ENCODE peak calls at places on chromosome 13, in ten cellular contexts. One of them, this sample, is unnamed.
A peak's percentile ranks its signal among the peaks of the same experiment; 100 is the strongest.

GRCh38 chr13:113297370-113297871 is 382 bp downstream of the LAMP1 start:
- DNase-seq in HEK293T: peak; percentile 9
- DNase-seq in stimulated activated CD4-positive, alpha-beta T cell treated with anti-CD3 and anti-CD28 coated beads, Interleukin-4, amount 100 ng/mL, for 48 hours: peak; percentile 31
- DNase-seq in stimulated activated naive CD4-positive, alpha-beta T cell treated with Interleukin-2 at 50 U/mL for 16 hours: peak; percentile 47
- DNase-seq in HT-29: no peak
- DNase-seq in NCI-H774: no peak
- DNase-seq in mucosa of gallbladder: no peak
- DNase-seq in mesendoderm: peak; percentile 39
- DNase-seq in stimulated activated CD8-positive, alpha-beta memory T cell treated with anti-CD3 and anti-CD28 coated beads, Interleukin-12 subunit alpha, Interleukin-12 subunit beta, amount 100 ng/mL, for 4 hours: peak; percentile 38
- DNase-seq in dermis blood vessel endothelial cell: peak; percentile 43
- DNase-seq in this sample: no peak

GRCh38 chr13:21354721-21355120 is 104.4 kb downstream of the ZDHHC20 start:
- DNase-seq in HEK293T: no peak
- DNase-seq in stimulated activated CD4-positive, alpha-beta T cell treated with anti-CD3 and anti-CD28 coated beads, Interleukin-4, amount 100 ng/mL, for 48 hours: no peak
- DNase-seq in stimulated activated naive CD4-positive, alpha-beta T cell treated with Interleukin-2 at 50 U/mL for 16 hours: no peak
- DNase-seq in HT-29: no peak
- DNase-seq in NCI-H774: no peak
- DNase-seq in mucosa of gallbladder: no peak
- DNase-seq in mesendoderm: no peak
- DNase-seq in stimulated activated CD8-positive, alpha-beta memory T cell treated with anti-CD3 and anti-CD28 coated beads, Interleukin-12 subunit alpha, Interleukin-12 subunit beta, amount 100 ng/mL, for 4 hours: no peak
- DNase-seq in dermis blood vessel endothelial cell: no peak
- DNase-seq in this sample: no peak

GRCh38 chr13:112843392-112844250 is 125.4 kb upstream of the MCF2L start:
- DNase-seq in HEK293T: no peak
- DNase-seq in stimulated activated CD4-positive, alpha-beta T cell treated with anti-CD3 and anti-CD28 coated beads, Interleukin-4, amount 100 ng/mL, for 48 hours: no peak
- DNase-seq in stimulated activated naive CD4-positive, alpha-beta T cell treated with Interleukin-2 at 50 U/mL for 16 hours: no peak
- DNase-seq in HT-29: no peak
- DNase-seq in NCI-H774: no peak
- DNase-seq in mucosa of gallbladder: no peak
- DNase-seq in mesendoderm: no peak
- DNase-seq in stimulated activated CD8-positive, alpha-beta memory T cell treated with anti-CD3 and anti-CD28 coated beads, Interleukin-12 subunit alpha, Interleukin-12 subunit beta, amount 100 ng/mL, for 4 hours: no peak
- DNase-seq in dermis blood vessel endothelial cell: no peak
- DNase-seq in this sample: no peak

GRCh38 chr13:42174344-42175162 is 97.4 kb upstream of the AKAP11 start:
- DNase-seq in HEK293T: no peak
- DNase-seq in stimulated activated CD4-positive, alpha-beta T cell treated with anti-CD3 and anti-CD28 coated beads, Interleukin-4, amount 100 ng/mL, for 48 hours: no peak
- DNase-seq in stimulated activated naive CD4-positive, alpha-beta T cell treated with Interleukin-2 at 50 U/mL for 16 hours: no peak
- DNase-seq in HT-29: no peak
- DNase-seq in NCI-H774: no peak
- DNase-seq in mucosa of gallbladder: peak; percentile 14
- DNase-seq in mesendoderm: peak; percentile 63
- DNase-seq in stimulated activated CD8-positive, alpha-beta memory T cell treated with anti-CD3 and anti-CD28 coated beads, Interleukin-12 subunit alpha, Interleukin-12 subunit beta, amount 100 ng/mL, for 4 hours: no peak
- DNase-seq in dermis blood vessel endothelial cell: peak; percentile 4
- DNase-seq in this sample: no peak

GRCh38 chr13:76822691-76823267 is 63.4 kb downstream of the KCTD12 start:
- DNase-seq in HEK293T: no peak
- DNase-seq in stimulated activated CD4-positive, alpha-beta T cell treated with anti-CD3 and anti-CD28 coated beads, Interleukin-4, amount 100 ng/mL, for 48 hours: no peak
- DNase-seq in stimulated activated naive CD4-positive, alpha-beta T cell treated with Interleukin-2 at 50 U/mL for 16 hours: no peak
- DNase-seq in HT-29: peak; percentile 24
- DNase-seq in NCI-H774: no peak
- DNase-seq in mucosa of gallbladder: peak; percentile 16
- DNase-seq in mesendoderm: peak; percentile 42
- DNase-seq in stimulated activated CD8-positive, alpha-beta memory T cell treated with anti-CD3 and anti-CD28 coated beads, Interleukin-12 subunit alpha, Interleukin-12 subunit beta, amount 100 ng/mL, for 4 hours: no peak
- DNase-seq in dermis blood vessel endothelial cell: peak; percentile 83
- DNase-seq in this sample: no peak

GRCh38 chr13:88544836-88545235 is 873.7 kb downstream of the SLITRK5 start:
- DNase-seq in HEK293T: no peak
- DNase-seq in stimulated activated CD4-positive, alpha-beta T cell treated with anti-CD3 and anti-CD28 coated beads, Interleukin-4, amount 100 ng/mL, for 48 hours: no peak
- DNase-seq in stimulated activated naive CD4-positive, alpha-beta T cell treated with Interleukin-2 at 50 U/mL for 16 hours: no peak
- DNase-seq in HT-29: no peak
- DNase-seq in NCI-H774: no peak
- DNase-seq in mucosa of gallbladder: no peak
- DNase-seq in mesendoderm: no peak
- DNase-seq in stimulated activated CD8-positive, alpha-beta memory T cell treated with anti-CD3 and anti-CD28 coated beads, Interleukin-12 subunit alpha, Interleukin-12 subunit beta, amount 100 ng/mL, for 4 hours: no peak
- DNase-seq in dermis blood vessel endothelial cell: no peak
- DNase-seq in this sample: no peak

GRCh38 chr13:102799544-102800144 is 725 bp downstream of the BIVM start:
- DNase-seq in HEK293T: peak; percentile 7
- DNase-seq in stimulated activated CD4-positive, alpha-beta T cell treated with anti-CD3 and anti-CD28 coated beads, Interleukin-4, amount 100 ng/mL, for 48 hours: no peak
- DNase-seq in stimulated activated naive CD4-positive, alpha-beta T cell treated with Interleukin-2 at 50 U/mL for 16 hours: no peak
- DNase-seq in HT-29: peak; percentile 12
- DNase-seq in NCI-H774: peak; percentile 33
- DNase-seq in mucosa of gallbladder: no peak
- DNase-seq in mesendoderm: peak; percentile 25
- DNase-seq in stimulated activated CD8-positive, alpha-beta memory T cell treated with anti-CD3 and anti-CD28 coated beads, Interleukin-12 subunit alpha, Interleukin-12 subunit beta, amount 100 ng/mL, for 4 hours: no peak
- DNase-seq in dermis blood vessel endothelial cell: peak; percentile 43
- DNase-seq in this sample: peak; percentile 32

GRCh38 chr13:80376554-80376953 is 35.6 kb upstream of the SPRY2 start:
- DNase-seq in HEK293T: no peak
- DNase-seq in stimulated activated CD4-positive, alpha-beta T cell treated with anti-CD3 and anti-CD28 coated beads, Interleukin-4, amount 100 ng/mL, for 48 hours: no peak
- DNase-seq in stimulated activated naive CD4-positive, alpha-beta T cell treated with Interleukin-2 at 50 U/mL for 16 hours: no peak
- DNase-seq in HT-29: no peak
- DNase-seq in NCI-H774: no peak
- DNase-seq in mucosa of gallbladder: no peak
- DNase-seq in mesendoderm: no peak
- DNase-seq in stimulated activated CD8-positive, alpha-beta memory T cell treated with anti-CD3 and anti-CD28 coated beads, Interleukin-12 subunit alpha, Interleukin-12 subunit beta, amount 100 ng/mL, for 4 hours: no peak
- DNase-seq in dermis blood vessel endothelial cell: no peak
- DNase-seq in this sample: no peak

GRCh38 chr13:40581277-40581579 is 85.2 kb downstream of the FOXO1 start:
- DNase-seq in HEK293T: no peak
- DNase-seq in stimulated activated CD4-positive, alpha-beta T cell treated with anti-CD3 and anti-CD28 coated beads, Interleukin-4, amount 100 ng/mL, for 48 hours: no peak
- DNase-seq in stimulated activated naive CD4-positive, alpha-beta T cell treated with Interleukin-2 at 50 U/mL for 16 hours: no peak
- DNase-seq in HT-29: no peak
- DNase-seq in NCI-H774: no peak
- DNase-seq in mucosa of gallbladder: no peak
- DNase-seq in mesendoderm: no peak
- DNase-seq in stimulated activated CD8-positive, alpha-beta memory T cell treated with anti-CD3 and anti-CD28 coated beads, Interleukin-12 subunit alpha, Interleukin-12 subunit beta, amount 100 ng/mL, for 4 hours: no peak
- DNase-seq in dermis blood vessel endothelial cell: no peak
- DNase-seq in this sample: no peak

GRCh38 chr13:30364876-30365275 is 57.4 kb upstream of the UBE2L5 start:
- DNase-seq in HEK293T: no peak
- DNase-seq in stimulated activated CD4-positive, alpha-beta T cell treated with anti-CD3 and anti-CD28 coated beads, Interleukin-4, amount 100 ng/mL, for 48 hours: no peak
- DNase-seq in stimulated activated naive CD4-positive, alpha-beta T cell treated with Interleukin-2 at 50 U/mL for 16 hours: no peak
- DNase-seq in HT-29: no peak
- DNase-seq in NCI-H774: no peak
- DNase-seq in mucosa of gallbladder: no peak
- DNase-seq in mesendoderm: peak; percentile 53
- DNase-seq in stimulated activated CD8-positive, alpha-beta memory T cell treated with anti-CD3 and anti-CD28 coated beads, Interleukin-12 subunit alpha, Interleukin-12 subunit beta, amount 100 ng/mL, for 4 hours: no peak
- DNase-seq in dermis blood vessel endothelial cell: peak; percentile 95
- DNase-seq in this sample: no peak

GRCh38 chr13:41411536-41411935 is 45.8 kb upstream of the RGCC start:
- DNase-seq in HEK293T: peak; percentile 17
- DNase-seq in stimulated activated CD4-positive, alpha-beta T cell treated with anti-CD3 and anti-CD28 coated beads, Interleukin-4, amount 100 ng/mL, for 48 hours: no peak
- DNase-seq in stimulated activated naive CD4-positive, alpha-beta T cell treated with Interleukin-2 at 50 U/mL for 16 hours: no peak
- DNase-seq in HT-29: peak; percentile 70
- DNase-seq in NCI-H774: no peak
- DNase-seq in mucosa of gallbladder: no peak
- DNase-seq in mesendoderm: peak; percentile 65
- DNase-seq in stimulated activated CD8-positive, alpha-beta memory T cell treated with anti-CD3 and anti-CD28 coated beads, Interleukin-12 subunit alpha, Interleukin-12 subunit beta, amount 100 ng/mL, for 4 hours: no peak
- DNase-seq in dermis blood vessel endothelial cell: peak; percentile 61
- DNase-seq in this sample: peak; percentile 35

GRCh38 chr13:21936674-21937073 is 265.8 kb downstream of the FGF9 start:
- DNase-seq in HEK293T: no peak
- DNase-seq in stimulated activated CD4-positive, alpha-beta T cell treated with anti-CD3 and anti-CD28 coated beads, Interleukin-4, amount 100 ng/mL, for 48 hours: no peak
- DNase-seq in stimulated activated naive CD4-positive, alpha-beta T cell treated with Interleukin-2 at 50 U/mL for 16 hours: no peak
- DNase-seq in HT-29: no peak
- DNase-seq in NCI-H774: no peak
- DNase-seq in mucosa of gallbladder: no peak
- DNase-seq in mesendoderm: no peak
- DNase-seq in stimulated activated CD8-positive, alpha-beta memory T cell treated with anti-CD3 and anti-CD28 coated beads, Interleukin-12 subunit alpha, Interleukin-12 subunit beta, amount 100 ng/mL, for 4 hours: no peak
- DNase-seq in dermis blood vessel endothelial cell: no peak
- DNase-seq in this sample: no peak

GRCh38 chr13:23563085-23563484 is 7.1 kb upstream of the TNFRSF19 start:
- DNase-seq in HEK293T: no peak
- DNase-seq in stimulated activated CD4-positive, alpha-beta T cell treated with anti-CD3 and anti-CD28 coated beads, Interleukin-4, amount 100 ng/mL, for 48 hours: no peak
- DNase-seq in stimulated activated naive CD4-positive, alpha-beta T cell treated with Interleukin-2 at 50 U/mL for 16 hours: no peak
- DNase-seq in HT-29: no peak
- DNase-seq in NCI-H774: no peak
- DNase-seq in mucosa of gallbladder: no peak
- DNase-seq in mesendoderm: no peak
- DNase-seq in stimulated activated CD8-positive, alpha-beta memory T cell treated with anti-CD3 and anti-CD28 coated beads, Interleukin-12 subunit alpha, Interleukin-12 subunit beta, amount 100 ng/mL, for 4 hours: no peak
- DNase-seq in dermis blood vessel endothelial cell: no peak
- DNase-seq in this sample: no peak

GRCh38 chr13:66501187-66501586 is 728.9 kb downstream of the PCDH9 start:
- DNase-seq in HEK293T: no peak
- DNase-seq in stimulated activated CD4-positive, alpha-beta T cell treated with anti-CD3 and anti-CD28 coated beads, Interleukin-4, amount 100 ng/mL, for 48 hours: no peak
- DNase-seq in stimulated activated naive CD4-positive, alpha-beta T cell treated with Interleukin-2 at 50 U/mL for 16 hours: no peak
- DNase-seq in HT-29: no peak
- DNase-seq in NCI-H774: no peak
- DNase-seq in mucosa of gallbladder: no peak
- DNase-seq in mesendoderm: no peak
- DNase-seq in stimulated activated CD8-positive, alpha-beta memory T cell treated with anti-CD3 and anti-CD28 coated beads, Interleukin-12 subunit alpha, Interleukin-12 subunit beta, amount 100 ng/mL, for 4 hours: no peak
- DNase-seq in dermis blood vessel endothelial cell: no peak
- DNase-seq in this sample: no peak

GRCh38 chr13:27789153-27789494 is 3.2 kb upstream of the GSX1 start:
- DNase-seq in HEK293T: no peak
- DNase-seq in stimulated activated CD4-positive, alpha-beta T cell treated with anti-CD3 and anti-CD28 coated beads, Interleukin-4, amount 100 ng/mL, for 48 hours: no peak
- DNase-seq in stimulated activated naive CD4-positive, alpha-beta T cell treated with Interleukin-2 at 50 U/mL for 16 hours: no peak
- DNase-seq in HT-29: no peak
- DNase-seq in NCI-H774: no peak
- DNase-seq in mucosa of gallbladder: no peak
- DNase-seq in mesendoderm: no peak
- DNase-seq in stimulated activated CD8-positive, alpha-beta memory T cell treated with anti-CD3 and anti-CD28 coated beads, Interleukin-12 subunit alpha, Interleukin-12 subunit beta, amount 100 ng/mL, for 4 hours: no peak
- DNase-seq in dermis blood vessel endothelial cell: no peak
- DNase-seq in this sample: no peak

GRCh38 chr13:101152184-101152583 is 264.1 kb downstream of the NALCN start:
- DNase-seq in HEK293T: no peak
- DNase-seq in stimulated activated CD4-positive, alpha-beta T cell treated with anti-CD3 and anti-CD28 coated beads, Interleukin-4, amount 100 ng/mL, for 48 hours: no peak
- DNase-seq in stimulated activated naive CD4-positive, alpha-beta T cell treated with Interleukin-2 at 50 U/mL for 16 hours: no peak
- DNase-seq in HT-29: no peak
- DNase-seq in NCI-H774: no peak
- DNase-seq in mucosa of gallbladder: no peak
- DNase-seq in mesendoderm: no peak
- DNase-seq in stimulated activated CD8-positive, alpha-beta memory T cell treated with anti-CD3 and anti-CD28 coated beads, Interleukin-12 subunit alpha, Interleukin-12 subunit beta, amount 100 ng/mL, for 4 hours: no peak
- DNase-seq in dermis blood vessel endothelial cell: no peak
- DNase-seq in this sample: no peak

GRCh38 chr13:52001120-52001731 is 10.0 kb downstream of the ATP7B start:
- DNase-seq in HEK293T: peak; percentile 49
- DNase-seq in stimulated activated CD4-positive, alpha-beta T cell treated with anti-CD3 and anti-CD28 coated beads, Interleukin-4, amount 100 ng/mL, for 48 hours: no peak
- DNase-seq in stimulated activated naive CD4-positive, alpha-beta T cell treated with Interleukin-2 at 50 U/mL for 16 hours: no peak
- DNase-seq in HT-29: peak; percentile 65
- DNase-seq in NCI-H774: peak; percentile 6
- DNase-seq in mucosa of gallbladder: no peak
- DNase-seq in mesendoderm: peak; percentile 71
- DNase-seq in stimulated activated CD8-positive, alpha-beta memory T cell treated with anti-CD3 and anti-CD28 coated beads, Interleukin-12 subunit alpha, Interleukin-12 subunit beta, amount 100 ng/mL, for 4 hours: no peak
- DNase-seq in dermis blood vessel endothelial cell: peak; percentile 65
- DNase-seq in this sample: no peak

GRCh38 chr13:31945202-31945978 is 86.2 kb upstream of the FRY start:
- DNase-seq in HEK293T: peak; percentile 51
- DNase-seq in stimulated activated CD4-positive, alpha-beta T cell treated with anti-CD3 and anti-CD28 coated beads, Interleukin-4, amount 100 ng/mL, for 48 hours: no peak
- DNase-seq in stimulated activated naive CD4-positive, alpha-beta T cell treated with Interleukin-2 at 50 U/mL for 16 hours: no peak
- DNase-seq in HT-29: peak; percentile 96
- DNase-seq in NCI-H774: peak; percentile 36
- DNase-seq in mucosa of gallbladder: peak; percentile 63
- DNase-seq in mesendoderm: peak; percentile 55
- DNase-seq in stimulated activated CD8-positive, alpha-beta memory T cell treated with anti-CD3 and anti-CD28 coated beads, Interleukin-12 subunit alpha, Interleukin-12 subunit beta, amount 100 ng/mL, for 4 hours: no peak
- DNase-seq in dermis blood vessel endothelial cell: no peak
- DNase-seq in this sample: no peak

GRCh38 chr13:48626077-48626449 is 27.7 kb upstream of the CYSLTR2 start:
- DNase-seq in HEK293T: no peak
- DNase-seq in stimulated activated CD4-positive, alpha-beta T cell treated with anti-CD3 and anti-CD28 coated beads, Interleukin-4, amount 100 ng/mL, for 48 hours: no peak
- DNase-seq in stimulated activated naive CD4-positive, alpha-beta T cell treated with Interleukin-2 at 50 U/mL for 16 hours: no peak
- DNase-seq in HT-29: no peak
- DNase-seq in NCI-H774: no peak
- DNase-seq in mucosa of gallbladder: peak; percentile 24
- DNase-seq in mesendoderm: no peak
- DNase-seq in stimulated activated CD8-positive, alpha-beta memory T cell treated with anti-CD3 and anti-CD28 coated beads, Interleukin-12 subunit alpha, Interleukin-12 subunit beta, amount 100 ng/mL, for 4 hours: no peak
- DNase-seq in dermis blood vessel endothelial cell: peak; percentile 71
- DNase-seq in this sample: no peak

GRCh38 chr13:61410669-61411297 is 4.9 kb downstream of the PCDH20 start:
- DNase-seq in HEK293T: peak; percentile 10
- DNase-seq in stimulated activated CD4-positive, alpha-beta T cell treated with anti-CD3 and anti-CD28 coated beads, Interleukin-4, amount 100 ng/mL, for 48 hours: no peak
- DNase-seq in stimulated activated naive CD4-positive, alpha-beta T cell treated with Interleukin-2 at 50 U/mL for 16 hours: no peak
- DNase-seq in HT-29: peak; percentile 29
- DNase-seq in NCI-H774: no peak
- DNase-seq in mucosa of gallbladder: no peak
- DNase-seq in mesendoderm: peak; percentile 16
- DNase-seq in stimulated activated CD8-positive, alpha-beta memory T cell treated with anti-CD3 and anti-CD28 coated beads, Interleukin-12 subunit alpha, Interleukin-12 subunit beta, amount 100 ng/mL, for 4 hours: no peak
- DNase-seq in dermis blood vessel endothelial cell: peak; percentile 40
- DNase-seq in this sample: no peak

GRCh38 chr13:40812724-40813445 is 23.5 kb downstream of the SLC25A15 start:
- DNase-seq in HEK293T: no peak
- DNase-seq in stimulated activated CD4-positive, alpha-beta T cell treated with anti-CD3 and anti-CD28 coated beads, Interleukin-4, amount 100 ng/mL, for 48 hours: no peak
- DNase-seq in stimulated activated naive CD4-positive, alpha-beta T cell treated with Interleukin-2 at 50 U/mL for 16 hours: no peak
- DNase-seq in HT-29: no peak
- DNase-seq in NCI-H774: no peak
- DNase-seq in mucosa of gallbladder: no peak
- DNase-seq in mesendoderm: no peak
- DNase-seq in stimulated activated CD8-positive, alpha-beta memory T cell treated with anti-CD3 and anti-CD28 coated beads, Interleukin-12 subunit alpha, Interleukin-12 subunit beta, amount 100 ng/mL, for 4 hours: no peak
- DNase-seq in dermis blood vessel endothelial cell: peak; percentile 43
- DNase-seq in this sample: no peak

GRCh38 chr13:33560722-33561121 is 257.2 kb upstream of the RFC3 start:
- DNase-seq in HEK293T: no peak
- DNase-seq in stimulated activated CD4-positive, alpha-beta T cell treated with anti-CD3 and anti-CD28 coated beads, Interleukin-4, amount 100 ng/mL, for 48 hours: no peak
- DNase-seq in stimulated activated naive CD4-positive, alpha-beta T cell treated with Interleukin-2 at 50 U/mL for 16 hours: no peak
- DNase-seq in HT-29: no peak
- DNase-seq in NCI-H774: no peak
- DNase-seq in mucosa of gallbladder: no peak
- DNase-seq in mesendoderm: no peak
- DNase-seq in stimulated activated CD8-positive, alpha-beta memory T cell treated with anti-CD3 and anti-CD28 coated beads, Interleukin-12 subunit alpha, Interleukin-12 subunit beta, amount 100 ng/mL, for 4 hours: no peak
- DNase-seq in dermis blood vessel endothelial cell: no peak
- DNase-seq in this sample: no peak

GRCh38 chr13:75935805-75936204 is 299.7 kb downstream of the LMO7 start:
- DNase-seq in HEK293T: no peak
- DNase-seq in stimulated activated CD4-positive, alpha-beta T cell treated with anti-CD3 and anti-CD28 coated beads, Interleukin-4, amount 100 ng/mL, for 48 hours: no peak
- DNase-seq in stimulated activated naive CD4-positive, alpha-beta T cell treated with Interleukin-2 at 50 U/mL for 16 hours: no peak
- DNase-seq in HT-29: no peak
- DNase-seq in NCI-H774: no peak
- DNase-seq in mucosa of gallbladder: no peak
- DNase-seq in mesendoderm: peak; percentile 34
- DNase-seq in stimulated activated CD8-positive, alpha-beta memory T cell treated with anti-CD3 and anti-CD28 coated beads, Interleukin-12 subunit alpha, Interleukin-12 subunit beta, amount 100 ng/mL, for 4 hours: no peak
- DNase-seq in dermis blood vessel endothelial cell: no peak
- DNase-seq in this sample: no peak